ENCODE peak calls at places on chromosomes 6 and 20, in six cellular contexts. F, D, B, X, S and R are unnamed samples.
A peak's percentile ranks its signal among the peaks of the same experiment; 100 is the strongest.

GRCh38 chr6:98946877-98947410 is 802 bp downstream of the FBXL4 start:
- DNase-seq in X (no peak), F (peak; percentile 75), S (peak; percentile 51), B (peak; percentile 54), D (peak; percentile 42), R (peak; percentile 12)

GRCh38 chr6:34969662-34970265 is 80.7 kb downstream of the ANKS1A start:
- DNase-seq in X (peak; percentile 52), S (no peak), F (no peak), B (no peak), D (no peak), R (peak; percentile 22)

GRCh38 chr20:36339646-36340592 is 33.8 kb downstream of the DLGAP4 start:
- DNase-seq in S (no peak), B (peak; percentile 37), D (no peak), F (no peak), X (no peak), R (no peak)

GRCh38 chr20:62829231-62830230 is 12.7 kb downstream of the COL9A3 start:
- DNase-seq in X (no peak), F (no peak), S (no peak), D (no peak), B (no peak), R (no peak)

GRCh38 chr6:54700158-54700557 is 146.4 kb upstream of the FAM83B start:
- DNase-seq in S (no peak), B (no peak), D (no peak), F (no peak), X (no peak), R (no peak)

GRCh38 chr6:100465701-100466409 is 1.1 kb upstream of the SIM1 start:
- DNase-seq in D (no peak), X (no peak), S (no peak), F (no peak), B (no peak), R (no peak)

GRCh38 chr6:5279891-5280338 is 18.6 kb downstream of the FARS2 start:
- DNase-seq in S (no peak), D (no peak), B (peak; percentile 80), X (no peak), F (no peak), R (peak; percentile 8)

GRCh38 chr6:138161434-138162103 is at the start of gene ARFGEF3:
- DNase-seq in S (no peak), B (peak; percentile 75), X (peak; percentile 60), F (no peak), D (peak; percentile 3), R (peak; percentile 20)

GRCh38 chr6:73854998-73855718 is 159.2 kb downstream of the CD109 start:
- DNase-seq in S (peak; percentile 66), B (no peak), D (no peak), X (peak; percentile 37), F (peak; percentile 53), R (peak; percentile 63)

GRCh38 chr6:75563032-75563431 is 38.6 kb upstream of the SENP6 start:
- DNase-seq in B (peak; percentile 11), X (no peak), S (peak; percentile 43), D (no peak), F (peak; percentile 27), R (peak; percentile 39)

GRCh38 chr20:1499528-1500420 is 8.6 kb upstream of the SIRPB2 start:
- DNase-seq in S (no peak), B (no peak), D (no peak), F (no peak), X (no peak), R (no peak)

GRCh38 chr6:15287670-15288069 is 41.8 kb downstream of the JARID2 start:
- DNase-seq in D (no peak), S (no peak), B (no peak), X (no peak), F (no peak), R (no peak)

GRCh38 chr6:121333196-121333595 is 1.1 kb downstream of the TBC1D32 start:
- DNase-seq in B (no peak), F (no peak), S (no peak), X (no peak), D (no peak), R (no peak)

GRCh38 chr20:59055302-59055701 is 12.7 kb upstream of the PRELID3B start:
- DNase-seq in B (no peak), S (peak; percentile 11), D (no peak), X (no peak), F (no peak), R (peak; percentile 39)

GRCh38 chr6:108588586-108588985 is 27.9 kb downstream of the FOXO3 start:
- DNase-seq in D (no peak), F (no peak), X (no peak), B (peak; percentile 27), S (peak; percentile 33), R (peak; percentile 78)

GRCh38 chr6:70527071-70527737 is 39.5 kb upstream of the SDHAF4 start:
- DNase-seq in D (no peak), X (no peak), B (no peak), F (no peak), S (no peak), R (peak; percentile 55)

GRCh38 chr6:6623553-6623952 is 35.0 kb downstream of the LY86 start:
- DNase-seq in F (no peak), D (no peak), S (no peak), X (no peak), B (no peak), R (no peak)

GRCh38 chr6:109379706-109380105 is 2.6 kb downstream of the CD164 start:
- DNase-seq in F (no peak), S (peak; percentile 12), X (no peak), D (no peak), B (no peak), R (peak; percentile 34)

GRCh38 chr6:160678744-160679401 is 14.8 kb upstream of the LPA start:
- DNase-seq in D (no peak), F (no peak), S (no peak), B (no peak), X (no peak), R (no peak)

GRCh38 chr6:53770690-53771320 is 24.0 kb upstream of the LRRC1 start:
- DNase-seq in D (no peak), F (no peak), S (no peak), B (no peak), X (no peak), R (no peak)

GRCh38 chr6:49336514-49337131 is 126.4 kb downstream of the MMUT start:
- DNase-seq in F (peak; percentile 39), S (peak; percentile 69), D (no peak), X (no peak), B (no peak), R (no peak)

GRCh38 chr6:20700375-20700774 is 166.1 kb downstream of the CDKAL1 start:
- DNase-seq in B (no peak), X (no peak), S (no peak), D (no peak), F (no peak), R (no peak)

GRCh38 chr6:107697682-107698081 is 126.4 kb downstream of the SCML4 start:
- DNase-seq in F (no peak), S (no peak), D (no peak), B (no peak), X (no peak), R (peak; percentile 9)

GRCh38 chr20:35215066-35215956 is 11.2 kb upstream of the MMP24 start:
- DNase-seq in B (no peak), D (no peak), S (no peak), X (no peak), F (no peak), R (peak; percentile 81)

GRCh38 chr6:30935018-30935417 is 3.0 kb upstream of the SFTA2 start:
- DNase-seq in B (no peak), F (no peak), S (no peak), D (no peak), X (peak; percentile 40), R (no peak)

GRCh38 chr6:158536084-158536890 is 23.6 kb upstream of the TMEM181 start:
- DNase-seq in B (peak; percentile 82), D (peak; percentile 54), F (peak; percentile 32), S (peak; percentile 79), X (peak; percentile 92), R (peak; percentile 32)

GRCh38 chr20:37053230-37053950 is 42.4 kb downstream of the RBL1 start:
- DNase-seq in S (no peak), D (no peak), F (no peak), X (no peak), B (no peak), R (no peak)

GRCh38 chr20:49868964-49869363 is 46.4 kb downstream of the SPATA2 start:
- DNase-seq in B (no peak), S (peak; percentile 7), F (no peak), X (peak; percentile 52), D (no peak), R (no peak)

GRCh38 chr6:161161889-161162624 is 111.8 kb downstream of the AGPAT4 start:
- DNase-seq in D (no peak), F (no peak), X (no peak), B (no peak), S (no peak), R (no peak)

GRCh38 chr20:49724637-49725606 is 11.2 kb upstream of the B4GALT5 start:
- DNase-seq in F (peak; percentile 26), D (no peak), B (peak; percentile 27), S (no peak), X (peak; percentile 49), R (peak; percentile 48)

GRCh38 chr6:73870907-73871306 is 174.9 kb downstream of the CD109 start:
- DNase-seq in F (no peak), S (no peak), D (no peak), X (no peak), B (no peak), R (no peak)

GRCh38 chr6:33716379-33716778 is 4.9 kb upstream of the UQCC2 start:
- DNase-seq in X (no peak), B (no peak), D (no peak), S (no peak), F (no peak), R (no peak)

GRCh38 chr20:47293524-47294157 is 62.9 kb downstream of the ZMYND8 start:
- DNase-seq in S (peak; percentile 19), F (no peak), D (no peak), B (no peak), X (no peak), R (no peak)

GRCh38 chr20:20603339-20603990 is 109.0 kb downstream of the RALGAPA2 start:
- DNase-seq in F (no peak), X (no peak), S (no peak), B (peak; percentile 17), D (peak; percentile 18), R (no peak)

GRCh38 chr6:87789198-87789899 is 87.3 kb upstream of the AKIRIN2 start:
- DNase-seq in B (no peak), X (no peak), S (no peak), F (no peak), D (no peak), R (peak; percentile 79)

GRCh38 chr6:28980797-28981390 is 24.2 kb downstream of the ZNF311 start:
- DNase-seq in D (no peak), X (peak; percentile 84), F (peak; percentile 82), B (peak; percentile 67), S (peak; percentile 94), R (peak; percentile 79)